ENCODE peak calls at places on chromosomes 11 and 22, in nine cellular contexts. One of them, this sample, is unnamed.

GRCh38 chr11:6411594-6412031 is 7.3 kb downstream of the APBB1 start:
- DNase-seq in H9: no peak
- DNase-seq in fibroblast of the aortic adventitia: no peak
- DNase-seq in cardiac muscle cell: no peak
- DNase-seq in kidney epithelial cell: no peak
- DNase-seq in stomach: no peak
- DNase-seq in cardiac fibroblast: no peak
- DNase-seq in WTC11: no peak
- DNase-seq in progenitor cell of endocrine pancreas: no peak
- DNase-seq in this sample: no peak

GRCh38 chr22:34111210-34111824 is 191.0 kb upstream of the LARGE1 start:
- DNase-seq in H9: peak
- DNase-seq in fibroblast of the aortic adventitia: peak
- DNase-seq in cardiac muscle cell: peak
- DNase-seq in kidney epithelial cell: no peak
- DNase-seq in stomach: peak
- DNase-seq in cardiac fibroblast: peak
- DNase-seq in WTC11: peak
- DNase-seq in progenitor cell of endocrine pancreas: peak
- DNase-seq in this sample: no peak

GRCh38 chr11:64000026-64000739 is 13.9 kb downstream of the OTUB1 start:
- DNase-seq in H9: peak
- DNase-seq in fibroblast of the aortic adventitia: peak
- DNase-seq in cardiac muscle cell: peak
- DNase-seq in kidney epithelial cell: no peak
- DNase-seq in stomach: peak
- DNase-seq in cardiac fibroblast: peak
- DNase-seq in WTC11: peak
- DNase-seq in progenitor cell of endocrine pancreas: peak
- DNase-seq in this sample: peak

GRCh38 chr11:119626910-119627305 is 102.1 kb downstream of the NECTIN1 start:
- DNase-seq in H9: peak
- DNase-seq in fibroblast of the aortic adventitia: no peak
- DNase-seq in cardiac muscle cell: no peak
- DNase-seq in kidney epithelial cell: no peak
- DNase-seq in stomach: no peak
- DNase-seq in cardiac fibroblast: no peak
- DNase-seq in WTC11: no peak
- DNase-seq in progenitor cell of endocrine pancreas: no peak
- DNase-seq in this sample: no peak

GRCh38 chr22:42376721-42377177 is 55.5 kb downstream of the NFAM1 start:
- DNase-seq in H9: peak
- DNase-seq in fibroblast of the aortic adventitia: peak
- DNase-seq in cardiac muscle cell: peak
- DNase-seq in kidney epithelial cell: no peak
- DNase-seq in stomach: peak
- DNase-seq in cardiac fibroblast: peak
- DNase-seq in WTC11: peak
- DNase-seq in progenitor cell of endocrine pancreas: no peak
- DNase-seq in this sample: no peak

GRCh38 chr22:47561766-47562165 is 799.3 kb downstream of the TBC1D22A start:
- DNase-seq in H9: no peak
- DNase-seq in fibroblast of the aortic adventitia: no peak
- DNase-seq in cardiac muscle cell: no peak
- DNase-seq in kidney epithelial cell: no peak
- DNase-seq in stomach: no peak
- DNase-seq in cardiac fibroblast: no peak
- DNase-seq in WTC11: no peak
- DNase-seq in progenitor cell of endocrine pancreas: no peak
- DNase-seq in this sample: no peak

GRCh38 chr22:31144223-31144622 is 3.9 kb upstream of the PLA2G3 start:
- DNase-seq in H9: no peak
- DNase-seq in fibroblast of the aortic adventitia: no peak
- DNase-seq in cardiac muscle cell: peak
- DNase-seq in kidney epithelial cell: no peak
- DNase-seq in stomach: no peak
- DNase-seq in cardiac fibroblast: peak
- DNase-seq in WTC11: no peak
- DNase-seq in progenitor cell of endocrine pancreas: no peak
- DNase-seq in this sample: no peak

GRCh38 chr11:61967924-61968757 is 707 bp upstream of the FTH1 start:
- DNase-seq in H9: no peak
- DNase-seq in fibroblast of the aortic adventitia: peak
- DNase-seq in cardiac muscle cell: no peak
- DNase-seq in kidney epithelial cell: no peak
- DNase-seq in stomach: peak
- DNase-seq in cardiac fibroblast: peak
- DNase-seq in WTC11: peak
- DNase-seq in progenitor cell of endocrine pancreas: peak
- DNase-seq in this sample: peak

GRCh38 chr11:76792505-76793264 is 9.5 kb downstream of the TSKU start:
- DNase-seq in H9: no peak
- DNase-seq in fibroblast of the aortic adventitia: no peak
- DNase-seq in cardiac muscle cell: no peak
- DNase-seq in kidney epithelial cell: no peak
- DNase-seq in stomach: peak
- DNase-seq in cardiac fibroblast: no peak
- DNase-seq in WTC11: no peak
- DNase-seq in progenitor cell of endocrine pancreas: no peak
- DNase-seq in this sample: peak

GRCh38 chr11:118928870-118929495 is 3.3 kb upstream of the BCL9L start:
- DNase-seq in H9: no peak
- DNase-seq in fibroblast of the aortic adventitia: peak
- DNase-seq in cardiac muscle cell: peak
- DNase-seq in kidney epithelial cell: no peak
- DNase-seq in stomach: no peak
- DNase-seq in cardiac fibroblast: peak
- DNase-seq in WTC11: no peak
- DNase-seq in progenitor cell of endocrine pancreas: no peak
- DNase-seq in this sample: no peak

GRCh38 chr11:19736831-19737230 is 24.2 kb downstream of the NAV2 start:
- DNase-seq in H9: no peak
- DNase-seq in fibroblast of the aortic adventitia: no peak
- DNase-seq in cardiac muscle cell: no peak
- DNase-seq in kidney epithelial cell: no peak
- DNase-seq in stomach: no peak
- DNase-seq in cardiac fibroblast: no peak
- DNase-seq in WTC11: no peak
- DNase-seq in progenitor cell of endocrine pancreas: no peak
- DNase-seq in this sample: no peak
- TF ChIP-seq CTCF in H9: no peak
- TF ChIP-seq CTCF in fibroblast of the aortic adventitia: no peak
- TF ChIP-seq CTCF in cardiac muscle cell: no peak
- TF ChIP-seq CTCF in kidney epithelial cell: no peak
- TF ChIP-seq CTCF in stomach: no peak
- TF ChIP-seq CTCF in cardiac fibroblast: no peak
- TF ChIP-seq CTCF in WTC11: no peak
- TF ChIP-seq CTCF in progenitor cell of endocrine pancreas: no peak
- TF ChIP-seq CTCF in this sample: no peak

GRCh38 chr22:43587574-43587973 is 175.8 kb downstream of the MPPED1 start:
- DNase-seq in H9: no peak
- DNase-seq in fibroblast of the aortic adventitia: no peak
- DNase-seq in cardiac muscle cell: peak
- DNase-seq in kidney epithelial cell: no peak
- DNase-seq in stomach: no peak
- DNase-seq in cardiac fibroblast: peak
- DNase-seq in WTC11: no peak
- DNase-seq in progenitor cell of endocrine pancreas: no peak
- DNase-seq in this sample: no peak

GRCh38 chr22:43580351-43580750 is 168.5 kb downstream of the MPPED1 start:
- DNase-seq in H9: no peak
- DNase-seq in fibroblast of the aortic adventitia: no peak
- DNase-seq in cardiac muscle cell: no peak
- DNase-seq in kidney epithelial cell: no peak
- DNase-seq in stomach: no peak
- DNase-seq in cardiac fibroblast: no peak
- DNase-seq in WTC11: no peak
- DNase-seq in progenitor cell of endocrine pancreas: no peak
- DNase-seq in this sample: no peak

DNA sequence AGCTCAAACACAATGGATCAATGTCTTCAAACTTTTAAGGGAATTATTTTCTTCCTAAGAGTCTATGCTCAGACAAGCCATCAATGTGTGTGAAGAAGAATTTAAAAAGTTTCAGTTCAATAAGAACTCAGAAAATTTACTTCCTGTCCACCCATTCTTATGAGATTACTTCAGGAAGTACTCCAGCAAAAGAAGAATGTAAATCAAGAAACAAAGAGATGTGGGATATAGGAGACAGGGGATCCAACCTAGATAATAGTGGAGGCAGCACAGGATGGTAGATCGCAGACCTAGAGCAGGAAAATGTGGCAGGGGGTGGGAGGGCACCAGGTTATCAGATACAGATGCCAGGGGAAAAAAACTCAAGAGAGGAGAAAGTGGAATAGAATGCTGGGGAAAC is 170.6 kb downstream of the MPPED1 start:
- DNase-seq in H9: no peak
- DNase-seq in fibroblast of the aortic adventitia: no peak
- DNase-seq in cardiac muscle cell: no peak
- DNase-seq in kidney epithelial cell: no peak
- DNase-seq in stomach: no peak
- DNase-seq in cardiac fibroblast: no peak
- DNase-seq in WTC11: no peak
- DNase-seq in progenitor cell of endocrine pancreas: no peak
- DNase-seq in this sample: no peak
- TF ChIP-seq CTCF in H9: no peak
- TF ChIP-seq CTCF in fibroblast of the aortic adventitia: no peak
- TF ChIP-seq CTCF in cardiac muscle cell: no peak
- TF ChIP-seq CTCF in kidney epithelial cell: no peak
- TF ChIP-seq CTCF in stomach: no peak
- TF ChIP-seq CTCF in cardiac fibroblast: no peak
- TF ChIP-seq CTCF in WTC11: no peak
- TF ChIP-seq CTCF in progenitor cell of endocrine pancreas: no peak
- TF ChIP-seq CTCF in this sample: no peak

DNA sequence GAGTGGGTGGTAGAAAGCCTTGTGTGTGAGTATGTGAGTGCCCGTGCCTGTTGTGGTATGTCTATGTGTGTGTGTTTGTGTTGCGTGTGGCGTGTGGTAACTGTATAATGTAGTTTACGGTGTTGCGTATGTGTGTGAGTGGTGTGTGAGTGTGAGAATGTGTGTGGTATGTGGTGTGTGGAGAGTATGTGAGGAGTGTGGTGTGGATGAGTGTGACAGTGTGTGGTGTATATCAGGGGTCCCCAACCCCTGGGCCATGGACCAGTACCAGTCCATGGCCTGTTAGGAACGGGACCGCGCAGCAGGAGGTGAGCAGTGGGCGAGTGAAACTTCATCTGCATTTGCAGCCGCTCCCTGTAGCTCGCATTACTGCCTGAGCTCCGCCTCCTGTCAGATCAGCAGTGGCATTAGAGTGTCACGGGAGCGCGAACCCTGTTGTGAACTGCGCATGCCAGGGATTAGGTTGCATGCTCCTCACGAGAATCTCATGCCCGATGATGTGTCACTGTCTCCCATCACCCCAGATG is 5.7 kb downstream of the UPK3A start:
- DNase-seq in H9: peak
- DNase-seq in fibroblast of the aortic adventitia: no peak
- DNase-seq in cardiac muscle cell: peak
- DNase-seq in kidney epithelial cell: no peak
- DNase-seq in stomach: peak
- DNase-seq in cardiac fibroblast: peak
- DNase-seq in WTC11: peak
- DNase-seq in progenitor cell of endocrine pancreas: no peak
- DNase-seq in this sample: no peak
- TF ChIP-seq CTCF in H9: no peak
- TF ChIP-seq CTCF in fibroblast of the aortic adventitia: no peak
- TF ChIP-seq CTCF in cardiac muscle cell: no peak
- TF ChIP-seq CTCF in kidney epithelial cell: no peak
- TF ChIP-seq CTCF in stomach: no peak
- TF ChIP-seq CTCF in cardiac fibroblast: no peak
- TF ChIP-seq CTCF in WTC11: no peak
- TF ChIP-seq CTCF in progenitor cell of endocrine pancreas: no peak
- TF ChIP-seq CTCF in this sample: no peak

DNA sequence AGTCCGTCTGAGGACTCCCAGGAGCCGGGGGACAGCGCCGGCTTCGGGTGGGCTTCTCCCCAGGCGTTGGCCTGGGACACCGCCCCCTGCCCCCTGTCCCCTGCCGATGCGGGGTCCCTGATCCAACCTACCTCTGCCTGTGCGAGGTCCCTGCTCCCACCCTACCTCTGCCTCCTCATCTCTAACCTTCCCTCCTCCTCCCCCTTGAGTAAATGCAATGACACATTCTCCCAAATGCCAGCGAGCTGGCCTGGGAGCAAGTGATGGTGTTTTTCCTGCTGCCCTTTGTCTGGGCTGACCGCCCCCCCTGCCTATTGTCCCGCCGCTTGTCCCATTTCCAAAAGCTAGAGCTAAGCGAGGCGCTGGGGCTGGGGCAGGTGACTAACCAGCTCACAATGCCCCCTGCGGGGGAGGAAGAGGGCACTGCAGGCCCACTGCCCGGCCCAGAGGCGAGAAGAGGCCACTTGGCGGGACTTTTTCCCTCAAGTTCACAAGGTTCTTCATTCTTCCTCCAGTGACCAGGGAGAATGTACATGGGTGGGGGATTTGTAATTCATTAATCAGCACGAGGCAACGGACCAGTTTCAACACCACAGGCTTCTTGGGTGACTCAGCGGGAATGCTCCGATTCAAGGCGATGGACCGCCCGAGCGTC is 645 bp upstream of the CLCF1 start:
- DNase-seq in H9: peak
- DNase-seq in fibroblast of the aortic adventitia: peak
- DNase-seq in cardiac muscle cell: peak
- DNase-seq in kidney epithelial cell: peak
- DNase-seq in stomach: peak
- DNase-seq in cardiac fibroblast: peak
- DNase-seq in WTC11: peak
- DNase-seq in progenitor cell of endocrine pancreas: peak
- DNase-seq in this sample: peak
- TF ChIP-seq CTCF in H9: peak
- TF ChIP-seq CTCF in fibroblast of the aortic adventitia: peak
- TF ChIP-seq CTCF in cardiac muscle cell: peak
- TF ChIP-seq CTCF in kidney epithelial cell: peak
- TF ChIP-seq CTCF in stomach: peak
- TF ChIP-seq CTCF in cardiac fibroblast: peak
- TF ChIP-seq CTCF in WTC11: peak
- TF ChIP-seq CTCF in progenitor cell of endocrine pancreas: peak
- TF ChIP-seq CTCF in this sample: peak

This sample was measured in natural killer cell.